ENCODE peak calls at places on chromosomes 13 and 19, in four cellular contexts. One of them, this sample, is unnamed.

GRCh38 chr13:49219647-49220034 is 497 bp upstream of the MLNR start:
- DNase-seq in K562: no peak
- DNase-seq in GM12878: no peak
- DNase-seq in HepG2: peak; percentile 43
- DNase-seq in this sample: no peak

GRCh38 chr13:93797463-93797862 is 570.9 kb downstream of the GPC6 start:
- DNase-seq in HepG2: no peak
- DNase-seq in K562: no peak
- DNase-seq in GM12878: no peak
- DNase-seq in this sample: no peak

GRCh38 chr19:16591803-16592556 is 19.8 kb upstream of the SLC35E1 start:
- DNase-seq in K562: no peak
- DNase-seq in GM12878: no peak
- DNase-seq in HepG2: no peak
- DNase-seq in this sample: no peak

GRCh38 chr13:45417790-45418534 is at the start of gene SLC25A30:
- DNase-seq in HepG2: peak; percentile 90
- DNase-seq in K562: peak; percentile 78
- DNase-seq in GM12878: peak; percentile 51
- DNase-seq in this sample: peak; percentile 94

GRCh38 chr19:55258476-55258827 is 365 bp downstream of the PPP6R1 start:
- DNase-seq in HepG2: no peak
- DNase-seq in GM12878: no peak
- DNase-seq in K562: peak; percentile 83
- DNase-seq in this sample: peak; percentile 87

GRCh38 chr13:45833663-45834062 is 17.9 kb downstream of the SIAH3 start:
- DNase-seq in HepG2: no peak
- DNase-seq in GM12878: no peak
- DNase-seq in K562: no peak
- DNase-seq in this sample: no peak

GRCh38 chr13:74015137-74015536 is 119.1 kb downstream of the KLF12 start:
- DNase-seq in K562: peak; percentile 6
- DNase-seq in GM12878: no peak
- DNase-seq in HepG2: no peak
- DNase-seq in this sample: no peak

GRCh38 chr13:30804474-30804873 is 69.1 kb downstream of the ALOX5AP start:
- DNase-seq in GM12878: no peak
- DNase-seq in HepG2: no peak
- DNase-seq in K562: no peak
- DNase-seq in this sample: peak; percentile 29

GRCh38 chr19:55670280-55671053 is 4.6 kb upstream of the EPN1 start:
- DNase-seq in HepG2: no peak
- DNase-seq in GM12878: no peak
- DNase-seq in K562: peak; percentile 30
- DNase-seq in this sample: no peak

GRCh38 chr19:54345938-54346386 is 7.0 kb upstream of the LILRA4 start:
- DNase-seq in K562: no peak
- DNase-seq in HepG2: no peak
- DNase-seq in GM12878: peak; percentile 74
- DNase-seq in this sample: no peak

GRCh38 chr13:25874907-25875306 is 176.9 kb downstream of the SHISA2 start:
- DNase-seq in K562: no peak
- DNase-seq in GM12878: no peak
- DNase-seq in HepG2: no peak
- DNase-seq in this sample: no peak

GRCh38 chr13:26017932-26018690 is 33.7 kb downstream of the SHISA2 start:
- DNase-seq in HepG2: no peak
- DNase-seq in K562: no peak
- DNase-seq in GM12878: no peak
- DNase-seq in this sample: no peak

GRCh38 chr19:40907968-40908735 is 26.1 kb upstream of the CYP2A7 start:
- DNase-seq in K562: peak; percentile 78
- DNase-seq in GM12878: no peak
- DNase-seq in HepG2: no peak
- DNase-seq in this sample: no peak

GRCh38 chr13:106569233-106570095 is 1.5 kb upstream of the ARGLU1 start:
- DNase-seq in HepG2: no peak
- DNase-seq in GM12878: no peak
- DNase-seq in K562: no peak
- DNase-seq in this sample: no peak

GRCh38 chr13:74136089-74136658 is 2.0 kb upstream of the KLF12 start:
- DNase-seq in HepG2: no peak
- DNase-seq in K562: no peak
- DNase-seq in GM12878: no peak
- DNase-seq in this sample: peak; percentile 58

DNA sequence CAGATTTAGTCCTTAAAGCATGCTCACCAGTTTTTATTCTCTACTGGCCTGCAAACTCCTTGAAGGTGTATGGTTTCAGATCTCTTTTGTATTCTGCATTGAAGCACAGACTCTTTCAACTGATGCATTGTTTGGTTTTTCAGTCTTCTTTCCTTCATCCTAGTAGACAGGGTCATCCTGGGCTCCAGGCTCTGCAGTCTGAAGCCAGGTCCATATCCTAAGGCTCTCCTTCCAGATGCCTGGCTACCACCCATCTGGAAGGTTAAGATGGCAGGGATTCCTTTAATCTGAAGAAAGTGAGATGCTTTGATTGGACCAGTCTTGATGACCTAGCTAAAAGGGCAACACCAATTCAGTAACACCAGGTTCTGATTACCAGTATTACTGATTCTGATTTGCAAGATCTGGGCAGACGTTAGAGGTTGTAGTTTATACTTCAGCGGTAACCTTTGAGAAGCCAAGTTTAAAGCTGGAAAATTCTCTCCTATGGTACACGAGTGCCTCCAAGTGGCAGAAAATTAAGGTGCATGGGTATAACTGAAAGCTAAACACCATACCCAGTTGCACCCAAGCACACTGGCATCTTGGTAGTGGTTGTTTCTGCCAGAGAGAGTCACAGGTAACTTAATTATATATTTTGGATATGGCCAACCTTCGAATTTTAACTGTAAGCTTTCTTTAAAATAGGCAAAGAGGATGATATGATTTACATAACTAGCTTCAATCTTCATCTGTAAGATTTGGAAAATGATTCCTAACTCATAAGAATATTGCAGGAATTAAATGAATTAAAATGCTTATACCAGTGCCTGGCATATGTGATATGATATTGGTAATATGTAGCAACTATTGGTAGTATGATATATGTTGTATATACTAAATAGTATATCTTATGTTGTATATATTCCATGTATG is 1651.9 kb upstream of the MIR17HG start:
- DNase-seq in GM12878: no peak
- DNase-seq in K562: peak; percentile 1
- DNase-seq in HepG2: peak; percentile 9
- DNase-seq in this sample: peak; percentile 42
- TF ChIP-seq NFIC in GM12878: no peak
- TF ChIP-seq NFIC in K562: no peak
- TF ChIP-seq NFIC in HepG2: no peak
- TF ChIP-seq NFIC in this sample: no peak

DNA sequence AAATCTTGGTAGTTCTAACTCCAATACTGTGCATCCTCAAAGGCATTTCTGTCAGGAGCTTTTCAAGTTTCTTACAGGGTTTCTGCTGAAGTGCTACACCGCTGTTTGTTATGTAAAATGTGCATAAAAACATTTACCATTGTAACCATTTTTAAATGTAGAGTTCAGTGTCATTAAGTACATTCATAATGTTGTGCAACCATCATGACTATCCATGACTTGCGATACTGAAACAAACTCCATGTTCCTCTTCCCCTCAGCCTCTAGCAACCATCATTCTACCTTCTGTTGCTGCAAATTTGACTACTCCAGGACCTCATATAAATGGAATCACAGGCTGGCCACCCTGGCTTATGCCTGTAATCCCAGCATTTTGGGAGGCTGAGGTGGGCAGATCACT is 14.4 kb upstream of the SLC25A42 start:
- DNase-seq in K562: no peak
- DNase-seq in GM12878: no peak
- DNase-seq in HepG2: no peak
- DNase-seq in this sample: no peak
- TF ChIP-seq NFIC in K562: no peak
- TF ChIP-seq NFIC in GM12878: no peak
- TF ChIP-seq NFIC in HepG2: no peak
- TF ChIP-seq NFIC in this sample: no peak

DNA sequence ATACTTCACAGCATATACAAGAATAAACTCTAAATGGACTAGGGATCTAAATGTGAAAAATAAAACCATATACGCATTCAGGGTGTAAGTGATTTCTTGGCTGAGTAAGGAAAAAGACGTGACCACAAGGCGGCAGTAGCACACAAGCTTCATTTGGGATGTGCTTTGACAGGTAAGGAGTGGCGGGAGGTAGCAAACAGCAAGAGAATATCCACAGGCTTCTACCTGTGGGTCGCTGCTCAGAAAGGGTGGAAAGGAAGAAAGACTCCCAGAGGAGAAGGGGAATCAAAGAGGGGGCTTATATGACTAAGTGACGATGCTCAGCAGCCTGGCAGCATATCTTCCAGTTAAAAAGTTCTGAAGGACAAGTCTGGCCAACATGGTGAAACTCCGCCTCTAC is 2.5 kb upstream of the ZNF121 start:
- DNase-seq in K562: no peak
- DNase-seq in GM12878: peak; percentile 24
- DNase-seq in HepG2: peak; percentile 74
- DNase-seq in this sample: peak; percentile 45
- TF ChIP-seq NFIC in K562: no peak
- TF ChIP-seq NFIC in GM12878: no peak
- TF ChIP-seq NFIC in HepG2: no peak
- TF ChIP-seq NFIC in this sample: no peak

GRCh38 chr19:32231020-32231419 is 114.4 kb upstream of the ZNF507 start:
- DNase-seq in GM12878: no peak
- DNase-seq in K562: no peak
- DNase-seq in HepG2: no peak
- DNase-seq in this sample: no peak

GRCh38 chr19:32233091-32233490 is 112.3 kb upstream of the ZNF507 start:
- DNase-seq in HepG2: no peak
- DNase-seq in GM12878: no peak
- DNase-seq in K562: no peak
- DNase-seq in this sample: no peak

GRCh38 chr19:32231691-32232090 is 113.7 kb upstream of the ZNF507 start:
- DNase-seq in K562: no peak
- DNase-seq in GM12878: no peak
- DNase-seq in HepG2: no peak
- DNase-seq in this sample: no peak

GRCh38 chr19:32232449-32232848 is 113.0 kb upstream of the ZNF507 start:
- DNase-seq in K562: no peak
- DNase-seq in HepG2: no peak
- DNase-seq in GM12878: no peak
- DNase-seq in this sample: no peak

DNA sequence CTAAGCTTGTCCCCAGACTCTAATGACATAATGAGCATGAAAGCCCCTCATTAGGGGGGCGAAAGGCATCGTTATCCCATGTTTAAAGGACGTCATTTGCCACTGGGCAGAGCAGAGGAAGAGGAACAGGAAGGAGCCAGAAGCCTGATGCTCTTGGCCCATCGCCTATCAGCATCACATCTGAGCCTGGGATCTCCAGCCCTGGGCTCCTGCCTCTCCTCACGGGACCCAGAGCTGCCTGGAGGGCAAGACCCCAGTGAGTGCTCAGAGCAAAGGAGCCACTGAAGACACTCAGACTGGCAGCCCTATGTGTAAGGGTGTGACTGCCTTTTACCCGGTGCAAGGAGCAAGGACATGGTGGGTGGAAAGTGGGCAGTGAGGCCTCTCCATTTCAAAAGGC is 115.0 kb upstream of the ZNF507 start:
- DNase-seq in K562: no peak
- DNase-seq in HepG2: no peak
- DNase-seq in GM12878: no peak
- DNase-seq in this sample: no peak
- TF ChIP-seq NFIC in K562: no peak
- TF ChIP-seq NFIC in HepG2: no peak
- TF ChIP-seq NFIC in GM12878: no peak
- TF ChIP-seq NFIC in this sample: no peak

GRCh38 chr19:3368441-3368795 is 2.0 kb downstream of the NFIC start:
- DNase-seq in K562: no peak
- DNase-seq in GM12878: no peak
- DNase-seq in HepG2: no peak
- DNase-seq in this sample: no peak
- TF ChIP-seq NFIC in K562: no peak
- TF ChIP-seq NFIC in GM12878: no peak
- TF ChIP-seq NFIC in HepG2: no peak
- TF ChIP-seq NFIC in this sample: no peak

GRCh38 chr19:50204811-50205675 is 1.6 kb downstream of the MYH14 start:
- DNase-seq in HepG2: peak; percentile 70
- DNase-seq in GM12878: no peak
- DNase-seq in K562: peak; percentile 81
- DNase-seq in this sample: peak; percentile 33
- TF ChIP-seq NFIC in HepG2: no peak
- TF ChIP-seq NFIC in GM12878: no peak
- TF ChIP-seq NFIC in K562: no peak
- TF ChIP-seq NFIC in this sample: no peak

This sample was measured in SK-N-SH.